ENCODE peak calls at places on chromosome 5, in ten cellular contexts. N, Y, B, E, F, I, T, D, K and S are unnamed samples.

GRCh38 chr5:45454114-45454513 is 242.1 kb downstream of the HCN1 start:
- DNase-seq in B (no peak), F (no peak), K (no peak), N (no peak), I (peak), T (no peak), Y (no peak), D (no peak), E (peak), S (no peak)

GRCh38 chr5:34914671-34915138 is 599 bp downstream of the RAD1 start:
- DNase-seq in B (peak), D (no peak), K (peak), Y (peak), N (peak), I (no peak), T (peak), E (no peak), F (peak), S (no peak)

GRCh38 chr5:127804886-127805426 is 101.8 kb downstream of the CCDC192 start:
- DNase-seq in Y (no peak), T (no peak), E (no peak), B (no peak), N (no peak), K (no peak), F (no peak), D (no peak), I (no peak), S (no peak)

GRCh38 chr5:41637869-41638268 is 127.5 kb upstream of the PLCXD3 start:
- DNase-seq in D (no peak), K (no peak), N (no peak), B (no peak), T (no peak), Y (no peak), I (peak), F (no peak), E (no peak), S (no peak)

GRCh38 chr5:90488791-90489190 is 14.1 kb downstream of the POLR3G start:
- DNase-seq in I (no peak), B (no peak), T (no peak), Y (no peak), D (no peak), K (no peak), E (peak), N (no peak), F (no peak), S (no peak)

GRCh38 chr5:2736872-2737271 is 14.6 kb downstream of the IRX2 start:
- DNase-seq in B (no peak), F (no peak), Y (peak), D (no peak), K (no peak), I (no peak), N (no peak), E (no peak), T (no peak), S (peak)

GRCh38 chr5:173925449-173926071 is 37.4 kb downstream of the CPEB4 start:
- DNase-seq in T (no peak), E (peak), F (peak), B (peak), I (peak), D (no peak), N (no peak), Y (no peak), K (no peak), S (no peak)

GRCh38 chr5:93208156-93208895 is 372.7 kb downstream of the NR2F1-AS1 start:
- DNase-seq in I (no peak), Y (no peak), T (no peak), F (no peak), D (no peak), B (no peak), E (no peak), K (no peak), N (no peak), S (no peak)

GRCh38 chr5:39977231-39977630 is 552.5 kb upstream of the DAB2 start:
- DNase-seq in E (no peak), K (no peak), B (no peak), I (no peak), Y (no peak), F (no peak), D (no peak), N (no peak), T (no peak), S (no peak)

GRCh38 chr5:10248378-10249260 is 1.1 kb downstream of the ATPSCKMT start:
- DNase-seq in F (no peak), E (no peak), T (no peak), I (no peak), B (peak), K (no peak), D (no peak), Y (no peak), N (no peak), S (no peak)

GRCh38 chr5:10253390-10253789 is 3.3 kb downstream of the CCT5 start:
- DNase-seq in D (no peak), E (no peak), I (no peak), N (no peak), F (no peak), Y (no peak), B (no peak), T (no peak), K (no peak), S (no peak)

GRCh38 chr5:10250804-10251276 is 760 bp downstream of the CCT5 start:
- DNase-seq in I (no peak), T (no peak), E (peak), N (no peak), D (no peak), F (no peak), B (no peak), Y (no peak), K (no peak), S (no peak)

GRCh38 chr5:10251409-10251808 is 1.3 kb downstream of the CCT5 start:
- DNase-seq in D (peak), Y (no peak), I (no peak), N (no peak), E (no peak), B (no peak), T (no peak), F (no peak), K (no peak), S (no peak)

DNA sequence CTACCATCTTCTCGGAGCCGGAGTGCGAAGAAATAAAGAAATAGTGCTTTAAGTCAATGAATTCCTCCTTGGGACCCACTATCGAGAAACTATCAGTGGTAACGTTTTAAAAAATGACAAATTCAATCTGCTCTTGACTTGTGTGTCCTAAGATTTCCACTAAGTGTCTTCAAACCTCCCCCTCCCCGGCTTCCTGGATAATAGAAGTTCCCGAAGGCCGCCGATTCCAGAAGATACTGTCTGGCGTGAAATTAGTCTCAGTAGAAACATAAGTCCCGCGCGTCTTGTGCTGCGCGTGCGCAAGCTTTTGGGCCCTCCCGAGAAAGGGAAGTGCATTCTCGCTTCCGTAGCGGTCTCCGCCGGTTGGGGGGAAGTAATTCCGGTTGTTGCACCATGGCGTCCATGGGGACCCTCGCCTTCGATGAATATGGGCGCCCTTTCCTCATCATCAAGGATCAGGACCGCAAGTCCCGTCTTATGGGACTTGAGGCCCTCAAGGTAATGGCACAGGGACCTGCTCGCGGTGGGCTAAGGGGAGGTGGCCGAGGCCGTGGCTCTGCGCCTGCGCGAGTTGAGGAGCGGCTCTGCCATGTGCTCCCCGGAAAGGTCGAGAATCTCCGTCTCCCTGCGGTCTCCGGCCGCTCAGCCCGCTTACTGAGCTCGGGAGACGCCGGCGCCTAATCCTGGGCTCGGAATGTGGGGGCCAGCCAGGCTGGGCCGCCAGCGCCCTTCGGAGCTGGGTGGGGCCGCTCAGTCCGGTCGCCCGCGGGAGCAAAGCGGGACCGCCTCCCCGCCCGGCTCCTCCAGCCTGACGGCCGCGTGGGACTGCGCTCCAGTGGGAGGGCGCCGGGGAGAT is at the start of gene CCT5:
- DNase-seq in F (peak), K (peak), T (peak), I (peak), D (peak), E (peak), N (peak), B (peak), Y (peak), S (no peak)
- TF ChIP-seq POLR2A in F (peak), K (peak), T (no peak), I (peak), D (peak), E (peak), N (no peak), B (no peak), Y (peak), S (peak)

GRCh38 chr5:120088831-120089230 is 375.3 kb upstream of the PRR16 start:
- DNase-seq in K (no peak), B (no peak), D (no peak), N (no peak), Y (no peak), T (no peak), E (no peak), I (no peak), F (no peak), S (no peak)

GRCh38 chr5:120082316-120083068 is 381.6 kb upstream of the PRR16 start:
- DNase-seq in T (no peak), K (no peak), D (no peak), B (no peak), F (no peak), Y (no peak), E (no peak), N (no peak), I (no peak), S (no peak)

GRCh38 chr5:120086081-120086480 is 378.0 kb upstream of the PRR16 start:
- DNase-seq in T (no peak), N (no peak), K (no peak), B (no peak), Y (no peak), E (no peak), D (no peak), I (no peak), F (no peak), S (no peak)

GRCh38 chr5:120083851-120084615 is 380.1 kb upstream of the PRR16 start:
- DNase-seq in B (no peak), D (no peak), E (no peak), I (no peak), F (no peak), K (no peak), N (no peak), T (no peak), Y (no peak), S (no peak)
- TF ChIP-seq POLR2AphosphoS5 in B (no peak), D (no peak), E (no peak), I (no peak), F (no peak), K (no peak), N (no peak), T (no peak), Y (no peak), S (no peak)

GRCh38 chr5:71782771-71783770 is 64.0 kb downstream of the CARTPT start:
- DNase-seq in F (peak), I (peak), B (peak), E (peak), N (peak), D (peak), Y (peak), T (peak), K (peak), S (no peak)

GRCh38 chr5:71780597-71780996 is 61.5 kb downstream of the CARTPT start:
- DNase-seq in K (no peak), Y (no peak), E (no peak), I (no peak), N (no peak), F (no peak), D (no peak), T (no peak), B (no peak), S (no peak)

GRCh38 chr5:71783891-71784290 is 64.8 kb downstream of the CARTPT start:
- DNase-seq in T (no peak), B (no peak), D (no peak), E (no peak), Y (no peak), F (no peak), K (no peak), N (no peak), I (no peak), S (no peak)

GRCh38 chr5:71778678-71779276 is 59.7 kb downstream of the CARTPT start:
- DNase-seq in Y (no peak), F (no peak), K (peak), I (peak), T (no peak), B (no peak), D (peak), N (no peak), E (no peak), S (no peak)

DNA sequence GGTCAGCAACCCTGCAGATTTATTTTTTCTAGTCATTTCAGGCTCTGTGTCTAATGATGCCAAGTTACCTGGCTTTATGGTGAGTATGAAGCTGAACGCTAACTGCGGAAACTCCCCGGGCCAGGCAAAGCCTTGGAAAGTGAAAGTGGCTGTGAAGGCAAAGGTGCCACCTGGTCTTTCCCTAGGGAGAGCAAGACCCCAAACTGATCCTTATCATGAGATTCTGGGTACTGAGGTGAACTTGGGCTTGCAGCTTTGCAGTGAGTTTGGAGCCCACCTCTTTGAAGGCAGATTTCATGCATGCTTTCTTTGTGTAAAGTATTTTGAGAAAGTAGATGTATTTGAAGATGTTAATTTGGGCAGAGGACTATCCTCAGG is 63.3 kb downstream of the CARTPT start:
- DNase-seq in K (no peak), Y (no peak), F (no peak), E (no peak), T (no peak), N (no peak), B (no peak), D (no peak), I (no peak), S (no peak)
- H3K27ac ChIP-seq in K (peak), Y (no peak), F (no peak), E (no peak), T (peak), N (no peak), B (no peak), D (no peak), I (no peak), S (no peak)

GRCh38 chr5:38845555-38846378 is at the start of gene OSMR:
- DNase-seq in B (peak), D (peak), K (peak), T (peak), Y (peak), E (peak), N (peak), F (peak), I (peak), S (peak)
- TF ChIP-seq POLR2A in B (no peak), D (peak), K (peak), T (peak), Y (no peak), E (peak), N (peak), F (peak), I (peak), S (peak)

GRCh38 chr5:172524573-172525021 is 70.3 kb upstream of the SH3PXD2B start:
- DNase-seq in N (no peak), I (no peak), B (peak), F (peak), T (no peak), D (no peak), E (no peak), Y (peak), K (no peak), S (peak)
- TF ChIP-seq POLR2AphosphoS5 in N (no peak), I (no peak), B (no peak), F (peak), T (peak), D (no peak), E (no peak), Y (peak), K (no peak), S (no peak)

GRCh38 chr5:68285857-68286611 is 70.5 kb downstream of the PIK3R1 start:
- DNase-seq in I (peak), D (peak), E (peak), T (no peak), N (no peak), Y (no peak), K (no peak), B (no peak), F (no peak), S (no peak)

GRCh38 chr5:68287631-68287975 is 72.0 kb downstream of the PIK3R1 start:
- DNase-seq in N (no peak), Y (no peak), K (no peak), T (no peak), E (no peak), D (no peak), F (no peak), I (no peak), B (no peak), S (no peak)

GRCh38 chr5:68286612-68286912 is 71.0 kb downstream of the PIK3R1 start:
- DNase-seq in T (no peak), E (no peak), I (no peak), K (no peak), Y (no peak), F (no peak), D (no peak), N (no peak), B (no peak), S (no peak)

GRCh38 chr5:68287976-68288755 is 72.6 kb downstream of the PIK3R1 start:
- DNase-seq in Y (peak), F (peak), E (peak), N (no peak), T (peak), D (peak), B (peak), I (no peak), K (peak), S (no peak)

GRCh38 chr5:68285075-68285827 is 69.7 kb downstream of the PIK3R1 start:
- DNase-seq in T (no peak), I (no peak), K (no peak), E (no peak), N (no peak), F (no peak), B (no peak), Y (no peak), D (peak), S (no peak)
- H3K27ac ChIP-seq in T (peak), I (no peak), K (peak), E (no peak), N (no peak), F (peak), B (peak), Y (peak), D (peak), S (peak)

GRCh38 chr5:76166886-76167576 is 83.8 kb downstream of the SV2C start:
- DNase-seq in F (no peak), K (no peak), Y (no peak), T (no peak), B (no peak), E (no peak), D (no peak), N (no peak), I (no peak), S (no peak)
- TF ChIP-seq POLR2A in F (no peak), K (no peak), Y (no peak), T (no peak), B (no peak), E (no peak), D (no peak), N (no peak), I (no peak), S (no peak)

GRCh38 chr5:180438785-180439780 is 55.1 kb upstream of the CNOT6 start:
- DNase-seq in Y (no peak), K (no peak), B (no peak), D (no peak), E (no peak), T (peak), I (no peak), F (no peak), N (no peak), S (no peak)

GRCh38 chr5:180436936-180437335 is 57.2 kb upstream of the CNOT6 start:
- DNase-seq in K (no peak), D (no peak), Y (no peak), T (peak), I (no peak), B (no peak), E (no peak), F (no peak), N (no peak), S (no peak)

GRCh38 chr5:180437336-180437735 is 56.8 kb upstream of the CNOT6 start:
- DNase-seq in Y (no peak), F (no peak), E (no peak), B (no peak), K (no peak), N (no peak), T (peak), D (no peak), I (no peak), S (no peak)

GRCh38 chr5:180439911-180440769 is 54.0 kb upstream of the CNOT6 start:
- DNase-seq in Y (no peak), N (no peak), I (no peak), F (no peak), E (no peak), K (peak), B (no peak), D (no peak), T (peak), S (no peak)

DNA sequence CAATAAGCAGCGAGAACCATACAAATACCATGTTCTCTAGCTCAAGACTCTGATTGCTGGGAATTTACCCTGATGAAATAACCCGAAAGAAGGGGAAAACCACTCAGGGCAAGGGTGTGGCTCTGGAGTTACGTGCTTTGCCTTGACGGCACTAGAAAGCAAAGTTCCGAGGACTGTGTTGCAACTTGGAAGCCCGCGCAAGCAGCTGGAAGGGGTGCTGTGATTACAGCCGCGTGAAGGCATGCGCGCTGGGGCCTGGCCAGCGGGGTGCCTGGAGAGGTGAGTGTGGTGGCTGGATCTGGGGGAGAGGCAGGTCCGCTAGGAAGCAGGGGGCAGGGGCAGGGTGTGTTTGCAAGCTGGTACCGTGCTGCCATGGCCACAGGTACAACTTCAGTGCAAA is 52.6 kb upstream of the CNOT6 start:
- DNase-seq in N (no peak), I (no peak), D (no peak), B (no peak), K (no peak), Y (no peak), F (no peak), T (peak), E (no peak), S (no peak)
- TF ChIP-seq POLR2AphosphoS5 in N (no peak), I (no peak), D (no peak), B (no peak), K (no peak), Y (no peak), F (no peak), T (no peak), E (no peak), S (no peak)

GRCh38 chr5:141871870-141872269 is 6.3 kb downstream of the PCDH1 start:
- DNase-seq in T (no peak), B (no peak), F (no peak), D (no peak), Y (no peak), E (no peak), N (peak), I (no peak), K (no peak), S (no peak)
- H3K27ac ChIP-seq in T (peak), B (no peak), F (peak), D (no peak), Y (no peak), E (no peak), N (peak), I (no peak), K (peak), S (peak)